ENCODE peak calls at places on chromosomes 13 and 19, in five cellular contexts. W is activated B cell treated with CpG ODN at 0.5 μM for 24 hours, B is gastrocnemius medialis, T is left lobe of liver, O is T-helper 17 cell. N is an unnamed sample.

GRCh38 chr13:51608857-51609406 is 24.7 kb downstream of the WDFY2 start:
- ATAC-seq in O (peak), T (no peak), B (no peak), W (peak), N (no peak)

GRCh38 chr13:79943633-79944032 is 397.3 kb downstream of the SPRY2 start:
- ATAC-seq in O (no peak), B (no peak), W (no peak), T (no peak), N (no peak)

GRCh38 chr19:4722671-4723464 is 774 bp downstream of the DPP9 start:
- ATAC-seq in B (peak), W (no peak), T (peak), O (no peak), N (no peak)

GRCh38 chr19:55603581-55604292 is 1.7 kb upstream of the ZNF865 start:
- ATAC-seq in T (no peak), B (no peak), W (no peak), O (no peak), N (no peak)

GRCh38 chr19:35915508-35915907 is 7.4 kb upstream of the TYROBP start:
- ATAC-seq in B (no peak), W (no peak), O (no peak), T (no peak), N (no peak)

GRCh38 chr19:29678484-29679106 is 13.3 kb downstream of the PLEKHF1 start:
- ATAC-seq in O (no peak), W (no peak), T (peak), B (peak), N (peak)

GRCh38 chr13:32783067-32783466 is 196.8 kb downstream of the PDS5B start:
- ATAC-seq in T (no peak), W (no peak), B (no peak), O (peak), N (no peak)

GRCh38 chr19:3683866-3684816 is 16.1 kb downstream of the PIP5K1C start:
- ATAC-seq in B (peak), T (no peak), O (no peak), W (peak), N (no peak)

GRCh38 chr13:112064222-112064621 is 2.7 kb upstream of the SOX1 start:
- ATAC-seq in B (no peak), O (no peak), T (no peak), W (no peak), N (no peak)

GRCh38 chr13:108269601-108270328 is at the start of gene TNFSF13B:
- ATAC-seq in T (peak), W (peak), B (peak), O (peak), N (peak)

GRCh38 chr13:34719060-34719875 is 222.8 kb upstream of the NBEA start:
- ATAC-seq in W (no peak), B (no peak), O (no peak), T (no peak), N (no peak)

GRCh38 chr19:50300814-50301606 is 28.2 kb downstream of the KCNC3 start:
- ATAC-seq in O (no peak), T (no peak), W (peak), B (no peak), N (no peak)

GRCh38 chr13:107563099-107563925 is 652.0 kb downstream of the LIG4 start:
- ATAC-seq in B (no peak), W (no peak), T (peak), O (no peak), N (no peak)